ENCODE peak calls at places on chromosomes 4 and X, in five cellular contexts. One of them, this sample, is unnamed.

GRCh38 chrX:63809158-63809557 is 24.1 kb upstream of the ARHGEF9 start:
- DNase-seq in activated T-cell treated with anti-CD3 and anti-CD28 coated beads for 1 hour: no peak
- DNase-seq in stimulated activated CD4-positive, alpha-beta T cell treated with anti-CD3 and anti-CD28 coated beads, TNF-alpha, amount 100 ng/mL, for 1 hour: no peak
- DNase-seq in HS-5: no peak
- DNase-seq in OCI-M1: no peak
- DNase-seq in this sample: no peak

GRCh38 chrX:150940844-150941495 is 42.2 kb upstream of the HMGB3 start:
- DNase-seq in HS-5: no peak
- DNase-seq in OCI-M1: no peak
- DNase-seq in activated T-cell treated with anti-CD3 and anti-CD28 coated beads for 1 hour: no peak
- DNase-seq in stimulated activated CD4-positive, alpha-beta T cell treated with anti-CD3 and anti-CD28 coated beads, TNF-alpha, amount 100 ng/mL, for 1 hour: no peak
- DNase-seq in this sample: no peak

GRCh38 chr4:89123418-89123817 is 12.1 kb downstream of the TIGD2 start:
- DNase-seq in OCI-M1: no peak
- DNase-seq in HS-5: no peak
- DNase-seq in stimulated activated CD4-positive, alpha-beta T cell treated with anti-CD3 and anti-CD28 coated beads, TNF-alpha, amount 100 ng/mL, for 1 hour: no peak
- DNase-seq in activated T-cell treated with anti-CD3 and anti-CD28 coated beads for 1 hour: no peak
- DNase-seq in this sample: no peak

GRCh38 chr4:158824425-158825274 is 55.8 kb downstream of the FNIP2 start:
- DNase-seq in activated T-cell treated with anti-CD3 and anti-CD28 coated beads for 1 hour: no peak
- DNase-seq in HS-5: no peak
- DNase-seq in stimulated activated CD4-positive, alpha-beta T cell treated with anti-CD3 and anti-CD28 coated beads, TNF-alpha, amount 100 ng/mL, for 1 hour: no peak
- DNase-seq in OCI-M1: no peak
- DNase-seq in this sample: peak

GRCh38 chrX:152061557-152061956 is 76.8 kb downstream of the MAGEA10 start:
- DNase-seq in OCI-M1: no peak
- DNase-seq in stimulated activated CD4-positive, alpha-beta T cell treated with anti-CD3 and anti-CD28 coated beads, TNF-alpha, amount 100 ng/mL, for 1 hour: no peak
- DNase-seq in HS-5: no peak
- DNase-seq in activated T-cell treated with anti-CD3 and anti-CD28 coated beads for 1 hour: no peak
- DNase-seq in this sample: no peak

GRCh38 chr4:183327827-183328226 is 5.6 kb upstream of the CLDN24 start:
- DNase-seq in stimulated activated CD4-positive, alpha-beta T cell treated with anti-CD3 and anti-CD28 coated beads, TNF-alpha, amount 100 ng/mL, for 1 hour: no peak
- DNase-seq in activated T-cell treated with anti-CD3 and anti-CD28 coated beads for 1 hour: no peak
- DNase-seq in HS-5: no peak
- DNase-seq in OCI-M1: no peak
- DNase-seq in this sample: no peak

GRCh38 chrX:4830880-4831557 is 1117.6 kb upstream of the PRKX start:
- DNase-seq in stimulated activated CD4-positive, alpha-beta T cell treated with anti-CD3 and anti-CD28 coated beads, TNF-alpha, amount 100 ng/mL, for 1 hour: no peak
- DNase-seq in HS-5: no peak
- DNase-seq in activated T-cell treated with anti-CD3 and anti-CD28 coated beads for 1 hour: no peak
- DNase-seq in OCI-M1: no peak
- DNase-seq in this sample: no peak

GRCh38 chr4:51845736-51846135 is 2.8 kb downstream of the DCUN1D4 start:
- DNase-seq in stimulated activated CD4-positive, alpha-beta T cell treated with anti-CD3 and anti-CD28 coated beads, TNF-alpha, amount 100 ng/mL, for 1 hour: no peak
- DNase-seq in OCI-M1: no peak
- DNase-seq in activated T-cell treated with anti-CD3 and anti-CD28 coated beads for 1 hour: no peak
- DNase-seq in HS-5: no peak
- DNase-seq in this sample: no peak

GRCh38 chr4:114386637-114387233 is 211.9 kb upstream of the UGT8 start:
- DNase-seq in activated T-cell treated with anti-CD3 and anti-CD28 coated beads for 1 hour: no peak
- DNase-seq in stimulated activated CD4-positive, alpha-beta T cell treated with anti-CD3 and anti-CD28 coated beads, TNF-alpha, amount 100 ng/mL, for 1 hour: no peak
- DNase-seq in OCI-M1: peak
- DNase-seq in HS-5: no peak
- DNase-seq in this sample: no peak

GRCh38 chr4:20916106-20916505 is 215.8 kb downstream of the PACRGL start:
- DNase-seq in activated T-cell treated with anti-CD3 and anti-CD28 coated beads for 1 hour: no peak
- DNase-seq in HS-5: no peak
- DNase-seq in OCI-M1: no peak
- DNase-seq in stimulated activated CD4-positive, alpha-beta T cell treated with anti-CD3 and anti-CD28 coated beads, TNF-alpha, amount 100 ng/mL, for 1 hour: no peak
- DNase-seq in this sample: no peak

GRCh38 chr4:35300996-35301774 is 943.1 kb downstream of the ARAP2 start:
- DNase-seq in OCI-M1: no peak
- DNase-seq in activated T-cell treated with anti-CD3 and anti-CD28 coated beads for 1 hour: no peak
- DNase-seq in stimulated activated CD4-positive, alpha-beta T cell treated with anti-CD3 and anti-CD28 coated beads, TNF-alpha, amount 100 ng/mL, for 1 hour: no peak
- DNase-seq in HS-5: no peak
- DNase-seq in this sample: no peak

GRCh38 chrX:74349387-74349786 is 45.4 kb downstream of the ZCCHC13 start:
- DNase-seq in stimulated activated CD4-positive, alpha-beta T cell treated with anti-CD3 and anti-CD28 coated beads, TNF-alpha, amount 100 ng/mL, for 1 hour: no peak
- DNase-seq in HS-5: peak
- DNase-seq in OCI-M1: no peak
- DNase-seq in activated T-cell treated with anti-CD3 and anti-CD28 coated beads for 1 hour: no peak
- DNase-seq in this sample: no peak

GRCh38 chr4:84939111-84939510 is 27.4 kb downstream of the WDFY3 start:
- DNase-seq in stimulated activated CD4-positive, alpha-beta T cell treated with anti-CD3 and anti-CD28 coated beads, TNF-alpha, amount 100 ng/mL, for 1 hour: no peak
- DNase-seq in HS-5: no peak
- DNase-seq in activated T-cell treated with anti-CD3 and anti-CD28 coated beads for 1 hour: no peak
- DNase-seq in OCI-M1: no peak
- DNase-seq in this sample: no peak

GRCh38 chr4:176193126-176193525 is 2.3 kb downstream of the SPATA4 start:
- DNase-seq in OCI-M1: no peak
- DNase-seq in HS-5: no peak
- DNase-seq in activated T-cell treated with anti-CD3 and anti-CD28 coated beads for 1 hour: no peak
- DNase-seq in stimulated activated CD4-positive, alpha-beta T cell treated with anti-CD3 and anti-CD28 coated beads, TNF-alpha, amount 100 ng/mL, for 1 hour: no peak
- DNase-seq in this sample: no peak

GRCh38 chrX:69264134-69264533 is 98.9 kb upstream of the PJA1 start:
- DNase-seq in OCI-M1: no peak
- DNase-seq in HS-5: no peak
- DNase-seq in stimulated activated CD4-positive, alpha-beta T cell treated with anti-CD3 and anti-CD28 coated beads, TNF-alpha, amount 100 ng/mL, for 1 hour: no peak
- DNase-seq in activated T-cell treated with anti-CD3 and anti-CD28 coated beads for 1 hour: no peak
- DNase-seq in this sample: no peak

GRCh38 chrX:123920065-123920785 is 41.3 kb upstream of the STAG2 start:
- DNase-seq in HS-5: peak
- DNase-seq in OCI-M1: no peak
- DNase-seq in activated T-cell treated with anti-CD3 and anti-CD28 coated beads for 1 hour: no peak
- DNase-seq in stimulated activated CD4-positive, alpha-beta T cell treated with anti-CD3 and anti-CD28 coated beads, TNF-alpha, amount 100 ng/mL, for 1 hour: no peak
- DNase-seq in this sample: no peak

This sample was measured in Right ventricle myocardium superior.